ENCODE peak calls at places on chromosomes 11 and 22, in five cellular contexts. Z is iris pigment epithelial cell; H is HT1080; U is stimulated activated CD4-positive, alpha-beta T cell treated with anti-CD3 and anti-CD28 coated beads, Interleukin-2, amount 100 ng/mL, for 4 hours; K is stimulated activated CD8-positive, alpha-beta memory T cell treated with anti-CD3 and anti-CD28 coated beads, Interleukin-2, amount 100 ng/mL, for 48 hours. B is an unnamed sample.

GRCh38 chr22:27488456-27489224 is 312.9 kb downstream of the MN1 start:
- DNase-seq in Z (no peak), H (no peak), U (no peak), K (no peak), B (no peak)

GRCh38 chr11:119026970-119027369 is 3.7 kb downstream of the SLC37A4 start:
- DNase-seq in Z (no peak), H (no peak), U (no peak), K (no peak), B (no peak)

GRCh38 chr11:26102325-26102724 is 229.6 kb upstream of the ANO3 start:
- DNase-seq in Z (no peak), H (no peak), U (no peak), K (no peak), B (no peak)

GRCh38 chr11:125263268-125263790 is 98.8 kb downstream of the PKNOX2 start:
- DNase-seq in Z (peak; percentile 89), H (peak; percentile 69), U (no peak), K (no peak), B (peak; percentile 61)

GRCh38 chr11:58642120-58642625 is 19.7 kb downstream of the CNTF start:
- DNase-seq in Z (no peak), H (no peak), U (no peak), K (no peak), B (no peak)

GRCh38 chr11:19076744-19077589 is 16.4 kb upstream of the MRGPRX2 start:
- DNase-seq in Z (peak; percentile 27), H (peak; percentile 64), U (peak; percentile 26), K (peak; percentile 25), B (peak; percentile 62)

GRCh38 chr22:41998361-41999261 is at the start of gene WBP2NL:
- DNase-seq in Z (peak; percentile 83), H (peak; percentile 69), U (peak; percentile 87), K (peak; percentile 68), B (peak; percentile 63)

GRCh38 chr11:1868636-1869291 is 15.9 kb downstream of the LSP1 start:
- DNase-seq in Z (no peak), H (no peak), U (no peak), K (no peak), B (peak; percentile 42)

GRCh38 chr11:34565417-34566208 is 52.0 kb upstream of the ELF5 start:
- DNase-seq in Z (no peak), H (no peak), U (no peak), K (no peak), B (peak; percentile 37)

GRCh38 chr22:26485013-26485412 is 1.3 kb downstream of the SRRD start:
- DNase-seq in Z (no peak), H (no peak), U (no peak), K (no peak), B (no peak)

GRCh38 chr11:110251837-110252236 is 44.6 kb downstream of the RDX start:
- DNase-seq in Z (peak; percentile 80), H (peak; percentile 76), U (no peak), K (no peak), B (peak; percentile 95)

GRCh38 chr11:10861799-10862198 is 3.9 kb upstream of the ZBED5 start:
- DNase-seq in Z (no peak), H (no peak), U (no peak), K (no peak), B (no peak)

GRCh38 chr11:131678658-131679340 is 308.4 kb downstream of the NTM start:
- DNase-seq in Z (no peak), H (no peak), U (no peak), K (no peak), B (no peak)

GRCh38 chr11:64065712-64066111 is 30.0 kb downstream of the FLRT1 start:
- DNase-seq in Z (no peak), H (no peak), U (no peak), K (no peak), B (no peak)

GRCh38 chr22:50705219-50705691 is 32.6 kb downstream of the SHANK3 start:
- DNase-seq in Z (peak; percentile 89), H (no peak), U (no peak), K (no peak), B (no peak)

GRCh38 chr22:50045211-50046018 is 12.7 kb downstream of the TTLL8 start:
- DNase-seq in Z (no peak), H (no peak), U (no peak), K (no peak), B (no peak)

GRCh38 chr11:83472831-83473230 is 186.7 kb upstream of the CCDC90B start:
- DNase-seq in Z (no peak), H (no peak), U (no peak), K (no peak), B (no peak)